ENCODE peak calls at places on chromosomes 7 and 10, in ten cellular contexts. G is GM13976; C is stimulated activated CD4-positive, alpha-beta T cell treated with anti-CD3 and anti-CD28 coated beads, Interleukin-4, amount 100 ng/mL, for 1 hour; J is GM12891; O is NCI-H226; Z is mesenteric fat pad; M is erythroblast; R is heart right ventricle; K is naive thymus-derived CD8-positive, alpha-beta T cell; A is NCI-H774. S is an unnamed sample.

GRCh38 chr7:157691521-157692155 is 354.8 kb downstream of the DNAJB6 start:
- DNase-seq in R (no peak), O (no peak), A (no peak), M (no peak), C (no peak), K (no peak), J (no peak), G (no peak), Z (peak; percentile 85), S (no peak)

GRCh38 chr10:27439101-27439500 is 65.0 kb upstream of the RAB18 start:
- DNase-seq in J (no peak), R (no peak), K (no peak), Z (no peak), A (no peak), O (no peak), M (no peak), C (no peak), G (no peak), S (no peak)

GRCh38 chr10:108427081-108427480 is 1262.6 kb upstream of the SORCS1 start:
- DNase-seq in A (no peak), M (peak; percentile 56), C (no peak), G (no peak), R (no peak), J (no peak), Z (no peak), K (no peak), O (no peak), S (no peak)

GRCh38 chr7:155003215-155003999 is 483 bp upstream of the PAXIP1 start:
- DNase-seq in C (peak; percentile 85), R (peak; percentile 72), O (peak; percentile 61), K (peak; percentile 84), J (peak; percentile 92), M (peak; percentile 93), G (peak; percentile 97), A (peak; percentile 73), Z (peak; percentile 92), S (peak; percentile 92)

GRCh38 chr7:85748861-85749260 is 562.0 kb upstream of the SEMA3D start:
- DNase-seq in J (no peak), C (no peak), R (no peak), Z (no peak), G (no peak), O (no peak), A (no peak), K (no peak), M (no peak), S (no peak)

GRCh38 chr7:68963547-68963946 is 634.7 kb upstream of the AUTS2 start:
- DNase-seq in R (no peak), M (no peak), C (no peak), A (no peak), Z (no peak), J (no peak), G (no peak), K (no peak), O (peak; percentile 97), S (no peak)

GRCh38 chr7:2541291-2542010 is 13.9 kb downstream of the BRAT1 start:
- DNase-seq in Z (no peak), M (no peak), C (no peak), G (no peak), K (no peak), R (no peak), A (no peak), J (peak; percentile 15), O (no peak), S (no peak)

GRCh38 chr10:13890617-13891541 is 304.1 kb downstream of the PRPF18 start:
- DNase-seq in M (no peak), G (peak; percentile 42), A (no peak), O (no peak), C (peak; percentile 27), Z (no peak), J (no peak), K (no peak), R (peak; percentile 32), S (no peak)

GRCh38 chr10:65194555-65194954 is 1673.4 kb downstream of the REEP3 start:
- DNase-seq in J (no peak), R (no peak), C (no peak), K (no peak), A (no peak), G (no peak), O (no peak), M (no peak), Z (no peak), S (no peak)

GRCh38 chr7:85897967-85898366 is 711.1 kb upstream of the SEMA3D start:
- DNase-seq in C (no peak), G (no peak), R (no peak), A (no peak), M (no peak), Z (no peak), J (no peak), K (no peak), O (no peak), S (no peak)

GRCh38 chr10:59362184-59362966 is at the start of gene FAM13C:
- DNase-seq in K (no peak), M (no peak), G (peak; percentile 32), O (no peak), C (peak; percentile 6), J (no peak), Z (no peak), R (peak; percentile 64), A (peak; percentile 78), S (peak; percentile 26)

GRCh38 chr7:95540366-95540765 is 54.6 kb downstream of the ASB4 start:
- DNase-seq in J (no peak), G (no peak), M (no peak), O (no peak), R (no peak), C (no peak), Z (no peak), A (no peak), K (no peak), S (no peak)

GRCh38 chr7:84021292-84021898 is 173.2 kb downstream of the SEMA3A start:
- DNase-seq in C (no peak), Z (no peak), K (no peak), M (no peak), G (no peak), R (no peak), O (peak; percentile 8), A (no peak), J (no peak), S (no peak)

GRCh38 chr10:113022265-113022664 is 72.2 kb downstream of the TCF7L2 start:
- DNase-seq in G (no peak), K (no peak), R (no peak), C (no peak), Z (no peak), O (no peak), M (no peak), J (no peak), A (no peak), S (no peak)

GRCh38 chr10:132599712-132600111 is 62.1 kb downstream of the INPP5A start:
- DNase-seq in A (no peak), Z (peak; percentile 81), R (no peak), K (no peak), C (no peak), M (no peak), J (no peak), G (no peak), O (no peak), S (no peak)

GRCh38 chr7:138935438-138936079 is 45.6 kb downstream of the KIAA1549 start:
- DNase-seq in R (no peak), C (no peak), G (no peak), O (peak; percentile 41), K (no peak), M (peak; percentile 79), J (no peak), A (no peak), Z (no peak), S (no peak)

GRCh38 chr7:134755422-134756022 is 23.9 kb upstream of the CALD1 start:
- DNase-seq in M (peak; percentile 51), C (peak; percentile 49), K (no peak), Z (no peak), O (no peak), A (no peak), J (no peak), G (no peak), R (peak; percentile 30), S (peak; percentile 33)

GRCh38 chr7:94324380-94325120 is 70.1 kb upstream of the COL1A2 start:
- DNase-seq in G (no peak), R (no peak), O (no peak), M (no peak), Z (no peak), C (no peak), K (no peak), J (no peak), A (no peak), S (no peak)

GRCh38 chr7:16753932-16754571 is 497 bp downstream of the TSPAN13 start:
- DNase-seq in K (no peak), M (peak; percentile 78), Z (no peak), A (no peak), R (peak; percentile 29), C (peak; percentile 3), J (no peak), O (no peak), G (peak; percentile 35), S (no peak)

S was measured in GM12865.